ENCODE peak calls at places on chromosomes 7 and 10, in eight cellular contexts. E, Q, W, B, A, Y, C and P are unnamed samples.

GRCh38 chr7:16712916-16713315 is 40.6 kb upstream of the TSPAN13 start:
- DNase-seq in E (no peak), Q (no peak), W (peak), B (no peak), A (peak), Y (no peak), C (no peak), P (no peak)

GRCh38 chr10:81270051-81270450 is 604.9 kb upstream of the NRG3 start:
- DNase-seq in E (no peak), Q (no peak), W (no peak), B (no peak), A (no peak), Y (no peak), C (no peak), P (no peak)

GRCh38 chr10:101062231-101063161 is 707 bp downstream of the KAZALD1 start:
- DNase-seq in E (no peak), Q (peak), W (no peak), B (peak), A (peak), Y (peak), C (peak), P (peak)

GRCh38 chr7:93046641-93047040 is 71.1 kb downstream of the SAMD9 start:
- DNase-seq in E (no peak), Q (peak), W (peak), B (no peak), A (no peak), Y (no peak), C (no peak), P (no peak)

GRCh38 chr7:75596727-75597614 is 104.9 kb downstream of the SPDYE5 start:
- DNase-seq in E (no peak), Q (no peak), W (peak), B (peak), A (peak), Y (no peak), C (no peak), P (no peak)

GRCh38 chr7:132102942-132103341 is 473.3 kb downstream of the PLXNA4 start:
- DNase-seq in E (no peak), Q (no peak), W (no peak), B (no peak), A (no peak), Y (no peak), C (no peak), P (no peak)

GRCh38 chr10:62805139-62806092 is 896 bp downstream of the ADO start:
- DNase-seq in E (no peak), Q (peak), W (peak), B (peak), A (peak), Y (peak), C (peak), P (no peak)

GRCh38 chr10:83432296-83433045 is 706.8 kb upstream of the GHITM start:
- DNase-seq in E (no peak), Q (no peak), W (no peak), B (no peak), A (no peak), Y (no peak), C (no peak), P (no peak)

GRCh38 chr10:77879065-77879464 is 47.5 kb downstream of the DLG5 start:
- DNase-seq in E (no peak), Q (no peak), W (no peak), B (no peak), A (no peak), Y (no peak), C (no peak), P (no peak)

GRCh38 chr7:117269895-117270294 is 53.0 kb downstream of the WNT2 start:
- DNase-seq in E (no peak), Q (no peak), W (peak), B (no peak), A (peak), Y (no peak), C (no peak), P (no peak)

GRCh38 chr10:34731885-34732701 is 83.0 kb downstream of the PARD3 start:
- DNase-seq in E (no peak), Q (no peak), W (peak), B (no peak), A (peak), Y (no peak), C (no peak), P (peak)